ENCODE peak calls at places on chromosomes 11 and 22, in nine cellular contexts. One of them, this sample, is unnamed.

GRCh38 chr11:31801298-31801702 is 9.8 kb downstream of the PAX6 start:
- DNase-seq in right cardiac atrium: no peak
- DNase-seq in right atrium auricular region: no peak
- DNase-seq in A549: no peak
- DNase-seq in lower lobe of right lung: no peak
- DNase-seq in kidney: no peak
- DNase-seq in caudate nucleus: no peak
- DNase-seq in heart left ventricle: no peak
- DNase-seq in substantia nigra: no peak
- DNase-seq in this sample: no peak

GRCh38 chr11:117932426-117932825 is 3.2 kb upstream of the TMPRSS13 start:
- DNase-seq in right cardiac atrium: no peak
- DNase-seq in lower lobe of right lung: peak; percentile 34
- DNase-seq in caudate nucleus: no peak
- DNase-seq in right atrium auricular region: no peak
- DNase-seq in substantia nigra: no peak
- DNase-seq in heart left ventricle: no peak
- DNase-seq in A549: no peak
- DNase-seq in kidney: peak; percentile 56
- DNase-seq in this sample: no peak

GRCh38 chr11:69443968-69444364 is 37.5 kb upstream of the LINC01488 start:
- DNase-seq in right cardiac atrium: no peak
- DNase-seq in lower lobe of right lung: no peak
- DNase-seq in kidney: no peak
- DNase-seq in caudate nucleus: no peak
- DNase-seq in substantia nigra: no peak
- DNase-seq in heart left ventricle: peak; percentile 46
- DNase-seq in right atrium auricular region: peak; percentile 69
- DNase-seq in A549: no peak
- DNase-seq in this sample: no peak

GRCh38 chr11:61295596-61295926 is 445 bp upstream of the VWCE start:
- DNase-seq in right cardiac atrium: no peak
- DNase-seq in right atrium auricular region: no peak
- DNase-seq in A549: no peak
- DNase-seq in kidney: no peak
- DNase-seq in caudate nucleus: no peak
- DNase-seq in heart left ventricle: no peak
- DNase-seq in substantia nigra: no peak
- DNase-seq in lower lobe of right lung: no peak
- DNase-seq in this sample: no peak

GRCh38 chr22:20238567-20239062 is 29.5 kb downstream of the RTN4R start:
- DNase-seq in right atrium auricular region: no peak
- DNase-seq in A549: peak; percentile 74
- DNase-seq in substantia nigra: peak; percentile 13
- DNase-seq in right cardiac atrium: peak; percentile 81
- DNase-seq in caudate nucleus: no peak
- DNase-seq in lower lobe of right lung: peak; percentile 76
- DNase-seq in heart left ventricle: peak; percentile 45
- DNase-seq in kidney: no peak
- DNase-seq in this sample: peak; percentile 91

GRCh38 chr22:41822289-41823057 is 10.4 kb upstream of the SREBF2 start:
- DNase-seq in kidney: no peak
- DNase-seq in right atrium auricular region: no peak
- DNase-seq in caudate nucleus: no peak
- DNase-seq in lower lobe of right lung: no peak
- DNase-seq in heart left ventricle: no peak
- DNase-seq in substantia nigra: no peak
- DNase-seq in A549: peak; percentile 67
- DNase-seq in right cardiac atrium: no peak
- DNase-seq in this sample: peak; percentile 84

GRCh38 chr11:129768356-129768755 is 47.3 kb upstream of the TMEM45B start:
- DNase-seq in lower lobe of right lung: no peak
- DNase-seq in kidney: no peak
- DNase-seq in substantia nigra: no peak
- DNase-seq in A549: no peak
- DNase-seq in heart left ventricle: no peak
- DNase-seq in right atrium auricular region: no peak
- DNase-seq in right cardiac atrium: no peak
- DNase-seq in caudate nucleus: no peak
- DNase-seq in this sample: no peak

GRCh38 chr22:39135092-39135896 is 17.2 kb downstream of the CBX7 start:
- DNase-seq in right cardiac atrium: peak; percentile 81
- DNase-seq in heart left ventricle: peak; percentile 49
- DNase-seq in caudate nucleus: no peak
- DNase-seq in A549: peak; percentile 68
- DNase-seq in substantia nigra: no peak
- DNase-seq in lower lobe of right lung: no peak
- DNase-seq in right atrium auricular region: no peak
- DNase-seq in kidney: no peak
- DNase-seq in this sample: peak; percentile 81

GRCh38 chr22:39629851-39630250 is 59.3 kb downstream of the CACNA1I start:
- DNase-seq in lower lobe of right lung: no peak
- DNase-seq in right cardiac atrium: no peak
- DNase-seq in right atrium auricular region: no peak
- DNase-seq in kidney: no peak
- DNase-seq in heart left ventricle: no peak
- DNase-seq in A549: no peak
- DNase-seq in caudate nucleus: no peak
- DNase-seq in substantia nigra: no peak
- DNase-seq in this sample: no peak

GRCh38 chr11:118660646-118661424 is 18.6 kb downstream of the TREH start:
- DNase-seq in kidney: no peak
- DNase-seq in right cardiac atrium: no peak
- DNase-seq in A549: no peak
- DNase-seq in substantia nigra: no peak
- DNase-seq in caudate nucleus: no peak
- DNase-seq in lower lobe of right lung: no peak
- DNase-seq in right atrium auricular region: no peak
- DNase-seq in heart left ventricle: no peak
- DNase-seq in this sample: no peak

GRCh38 chr22:25623310-25623734 is 58.8 kb downstream of the GRK3 start:
- DNase-seq in right cardiac atrium: no peak
- DNase-seq in A549: no peak
- DNase-seq in substantia nigra: no peak
- DNase-seq in lower lobe of right lung: no peak
- DNase-seq in caudate nucleus: no peak
- DNase-seq in right atrium auricular region: no peak
- DNase-seq in kidney: no peak
- DNase-seq in heart left ventricle: no peak
- DNase-seq in this sample: no peak

GRCh38 chr11:116610190-116610589 is 162.6 kb downstream of the BUD13 start:
- DNase-seq in kidney: no peak
- DNase-seq in lower lobe of right lung: no peak
- DNase-seq in A549: no peak
- DNase-seq in right cardiac atrium: no peak
- DNase-seq in right atrium auricular region: peak; percentile 52
- DNase-seq in substantia nigra: no peak
- DNase-seq in caudate nucleus: no peak
- DNase-seq in heart left ventricle: no peak
- DNase-seq in this sample: no peak

GRCh38 chr11:131483877-131484276 is 113.5 kb downstream of the NTM start:
- DNase-seq in heart left ventricle: no peak
- DNase-seq in lower lobe of right lung: no peak
- DNase-seq in right cardiac atrium: no peak
- DNase-seq in substantia nigra: no peak
- DNase-seq in caudate nucleus: no peak
- DNase-seq in A549: no peak
- DNase-seq in right atrium auricular region: no peak
- DNase-seq in kidney: no peak
- DNase-seq in this sample: no peak

GRCh38 chr11:2989551-2989950 is 2.6 kb downstream of the NAP1L4 start:
- DNase-seq in right atrium auricular region: no peak
- DNase-seq in heart left ventricle: no peak
- DNase-seq in caudate nucleus: no peak
- DNase-seq in right cardiac atrium: no peak
- DNase-seq in lower lobe of right lung: no peak
- DNase-seq in A549: no peak
- DNase-seq in kidney: no peak
- DNase-seq in substantia nigra: no peak
- DNase-seq in this sample: no peak

GRCh38 chr11:76329084-76329648 is 51.8 kb downstream of the THAP12 start:
- DNase-seq in right cardiac atrium: peak; percentile 44
- DNase-seq in lower lobe of right lung: peak; percentile 46
- DNase-seq in right atrium auricular region: no peak
- DNase-seq in heart left ventricle: no peak
- DNase-seq in caudate nucleus: no peak
- DNase-seq in kidney: no peak
- DNase-seq in A549: no peak
- DNase-seq in substantia nigra: no peak
- DNase-seq in this sample: no peak

GRCh38 chr11:15289718-15290117 is 175.0 kb downstream of the INSC start:
- DNase-seq in lower lobe of right lung: no peak
- DNase-seq in right atrium auricular region: no peak
- DNase-seq in substantia nigra: no peak
- DNase-seq in kidney: no peak
- DNase-seq in right cardiac atrium: no peak
- DNase-seq in caudate nucleus: no peak
- DNase-seq in heart left ventricle: no peak
- DNase-seq in A549: no peak
- DNase-seq in this sample: no peak

GRCh38 chr22:29454186-29454745 is 15.9 kb downstream of the RFPL1 start:
- DNase-seq in caudate nucleus: no peak
- DNase-seq in lower lobe of right lung: no peak
- DNase-seq in substantia nigra: peak; percentile 26
- DNase-seq in A549: no peak
- DNase-seq in right atrium auricular region: no peak
- DNase-seq in right cardiac atrium: no peak
- DNase-seq in heart left ventricle: no peak
- DNase-seq in kidney: no peak
- DNase-seq in this sample: no peak

GRCh38 chr11:66692446-66692845 is 14.8 kb upstream of the RBM4B start:
- DNase-seq in right atrium auricular region: no peak
- DNase-seq in lower lobe of right lung: no peak
- DNase-seq in right cardiac atrium: no peak
- DNase-seq in heart left ventricle: no peak
- DNase-seq in substantia nigra: no peak
- DNase-seq in A549: no peak
- DNase-seq in caudate nucleus: no peak
- DNase-seq in kidney: peak; percentile 65
- DNase-seq in this sample: no peak

GRCh38 chr11:72023335-72023734 is 24.6 kb downstream of the IL18BP start:
- DNase-seq in substantia nigra: no peak
- DNase-seq in heart left ventricle: no peak
- DNase-seq in lower lobe of right lung: no peak
- DNase-seq in A549: no peak
- DNase-seq in caudate nucleus: no peak
- DNase-seq in right cardiac atrium: no peak
- DNase-seq in kidney: no peak
- DNase-seq in right atrium auricular region: no peak
- DNase-seq in this sample: no peak

DNA sequence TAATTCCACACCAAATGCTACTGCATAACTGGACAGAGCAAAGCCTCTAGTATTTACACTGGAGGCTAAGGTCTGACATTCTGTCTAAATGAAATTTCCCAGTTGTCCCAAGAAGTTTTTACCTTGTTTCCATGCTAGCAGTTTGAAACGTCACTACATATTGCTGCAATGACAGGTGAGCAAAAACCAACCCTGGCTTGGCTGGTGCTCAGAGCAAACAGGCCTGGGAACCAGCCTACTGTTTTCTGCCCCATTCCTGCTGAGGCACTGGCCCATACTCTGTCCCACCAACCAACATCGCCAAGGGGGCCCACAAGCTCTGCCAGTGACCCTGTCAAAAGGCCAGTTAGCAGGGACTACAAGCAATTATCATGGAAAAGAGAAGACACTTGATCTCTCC is 131.1 kb downstream of the MPPED2 start:
- DNase-seq in substantia nigra: no peak
- DNase-seq in heart left ventricle: no peak
- DNase-seq in right atrium auricular region: no peak
- DNase-seq in caudate nucleus: no peak
- DNase-seq in right cardiac atrium: no peak
- DNase-seq in lower lobe of right lung: no peak
- DNase-seq in A549: no peak
- DNase-seq in kidney: no peak
- DNase-seq in this sample: no peak
- H3K27ac ChIP-seq in substantia nigra: no peak overlapping the region
- H3K27ac ChIP-seq in heart left ventricle: no peak overlapping the region
- H3K27ac ChIP-seq in right atrium auricular region: no peak overlapping the region
- H3K27ac ChIP-seq in caudate nucleus: no peak overlapping the region
- H3K27ac ChIP-seq in right cardiac atrium: no peak overlapping the region
- H3K27ac ChIP-seq in lower lobe of right lung: no peak overlapping the region
- H3K27ac ChIP-seq in A549: no peak overlapping the region
- H3K27ac ChIP-seq in kidney: no peak overlapping the region
- H3K27ac ChIP-seq in this sample: no peak overlapping the region

GRCh38 chr11:17873571-17873970 is 139.0 kb downstream of the KCNC1 start:
- DNase-seq in heart left ventricle: no peak
- DNase-seq in substantia nigra: no peak
- DNase-seq in caudate nucleus: no peak
- DNase-seq in right atrium auricular region: no peak
- DNase-seq in right cardiac atrium: no peak
- DNase-seq in lower lobe of right lung: no peak
- DNase-seq in kidney: no peak
- DNase-seq in A549: no peak
- DNase-seq in this sample: no peak
- H3K27ac ChIP-seq in heart left ventricle: no peak overlapping the region
- H3K27ac ChIP-seq in substantia nigra: no peak overlapping the region
- H3K27ac ChIP-seq in caudate nucleus: peak overlapping the region; percentile 17
- H3K27ac ChIP-seq in right atrium auricular region: no peak overlapping the region
- H3K27ac ChIP-seq in right cardiac atrium: no peak overlapping the region
- H3K27ac ChIP-seq in lower lobe of right lung: no peak overlapping the region
- H3K27ac ChIP-seq in kidney: no peak overlapping the region
- H3K27ac ChIP-seq in A549: no peak overlapping the region
- H3K27ac ChIP-seq in this sample: no peak overlapping the region

GRCh38 chr11:20134991-20135736 is 25.1 kb downstream of the DBX1 start:
- DNase-seq in caudate nucleus: no peak
- DNase-seq in kidney: no peak
- DNase-seq in heart left ventricle: no peak
- DNase-seq in substantia nigra: no peak
- DNase-seq in A549: no peak
- DNase-seq in lower lobe of right lung: no peak
- DNase-seq in right cardiac atrium: no peak
- DNase-seq in right atrium auricular region: no peak
- DNase-seq in this sample: no peak
- H3K27ac ChIP-seq in caudate nucleus: no peak overlapping the region
- H3K27ac ChIP-seq in kidney: no peak overlapping the region
- H3K27ac ChIP-seq in heart left ventricle: no peak overlapping the region
- H3K27ac ChIP-seq in substantia nigra: no peak overlapping the region
- H3K27ac ChIP-seq in A549: no peak overlapping the region
- H3K27ac ChIP-seq in lower lobe of right lung: no peak overlapping the region
- H3K27ac ChIP-seq in right cardiac atrium: no peak overlapping the region
- H3K27ac ChIP-seq in right atrium auricular region: no peak overlapping the region
- H3K27ac ChIP-seq in this sample: no peak overlapping the region

DNA sequence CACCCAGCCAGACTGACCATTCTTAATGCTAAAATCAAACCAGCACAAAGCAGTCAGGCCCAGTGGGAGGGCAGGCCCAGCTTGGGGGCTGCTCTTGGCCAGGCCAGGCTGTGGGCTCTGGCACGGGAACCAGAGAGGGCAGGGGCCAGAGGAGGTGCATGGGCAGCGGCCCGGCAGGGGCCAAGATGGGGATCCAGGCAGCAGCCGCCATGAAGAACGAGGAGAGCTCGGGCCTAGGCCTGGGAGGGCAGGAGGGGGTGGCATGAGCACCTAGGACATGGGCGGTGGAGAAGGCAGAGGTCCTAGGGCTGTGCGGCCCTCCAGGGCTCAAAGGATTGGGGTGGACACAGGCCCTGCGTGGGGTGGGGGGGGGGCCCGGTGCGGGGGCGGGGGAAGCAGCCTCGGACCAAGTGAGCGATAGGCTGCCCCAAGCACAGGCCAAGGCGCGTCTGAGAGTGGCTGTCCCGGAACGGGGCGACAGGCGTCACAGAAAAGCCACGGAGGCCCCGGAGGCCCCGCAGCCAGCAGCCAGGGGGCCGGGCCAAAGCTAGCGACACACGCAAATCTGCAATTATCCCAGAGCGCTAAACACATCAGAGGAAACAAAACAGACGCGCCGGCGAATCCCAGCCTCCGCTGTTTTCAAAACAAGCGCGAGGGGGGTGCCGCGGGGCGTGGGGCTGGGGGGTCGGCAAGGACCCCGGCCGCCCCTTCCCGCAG is 8.3 kb downstream of the PLXNB2 start:
- DNase-seq in kidney: no peak
- DNase-seq in caudate nucleus: no peak
- DNase-seq in heart left ventricle: no peak
- DNase-seq in lower lobe of right lung: no peak
- DNase-seq in substantia nigra: no peak
- DNase-seq in right cardiac atrium: no peak
- DNase-seq in right atrium auricular region: no peak
- DNase-seq in A549: no peak
- DNase-seq in this sample: no peak
- H3K27ac ChIP-seq in kidney: peak overlapping the region; percentile 80
- H3K27ac ChIP-seq in caudate nucleus: peak overlapping the region; percentile 52
- H3K27ac ChIP-seq in heart left ventricle: peak overlapping the region; percentile 73
- H3K27ac ChIP-seq in lower lobe of right lung: peak overlapping the region; percentile 93
- H3K27ac ChIP-seq in substantia nigra: no peak overlapping the region
- H3K27ac ChIP-seq in right cardiac atrium: peak overlapping the region; percentile 38
- H3K27ac ChIP-seq in right atrium auricular region: peak overlapping the region; percentile 91
- H3K27ac ChIP-seq in A549: no peak overlapping the region
- H3K27ac ChIP-seq in this sample: no peak overlapping the region